ENCODE peak calls at places on chromosomes 5 and 9, in ten cellular contexts. One of them, this sample, is unnamed.

GRCh38 chr9:16532681-16533450 is 337.6 kb downstream of the BNC2 start:
- DNase-seq in activated CD4-positive, CD25-positive, alpha-beta regulatory T cell: no peak
- DNase-seq in HuH-7.5: no peak
- DNase-seq in kidney tubule cell: peak; percentile 67
- DNase-seq in NB4: peak; percentile 36
- DNase-seq in T-helper 2 cell: no peak
- DNase-seq in activated T-helper 1 cell treated with Interleukin-2 at 50 U/mL for 16 hours: no peak
- DNase-seq in stimulated activated CD8-positive, alpha-beta memory T cell treated with anti-CD3 and anti-CD28 coated beads, Interleukin-2, amount 100 ng/mL, for 1 hour: no peak
- DNase-seq in HL-60: no peak
- DNase-seq in Kasumi-1: no peak
- DNase-seq in this sample: no peak

GRCh38 chr5:132136906-132137305 is 63.3 kb downstream of the CSF2 start:
- DNase-seq in T-helper 2 cell: no peak
- DNase-seq in kidney tubule cell: no peak
- DNase-seq in NB4: no peak
- DNase-seq in HuH-7.5: no peak
- DNase-seq in activated CD4-positive, CD25-positive, alpha-beta regulatory T cell: no peak
- DNase-seq in activated T-helper 1 cell treated with Interleukin-2 at 50 U/mL for 16 hours: no peak
- DNase-seq in HL-60: no peak
- DNase-seq in stimulated activated CD8-positive, alpha-beta memory T cell treated with anti-CD3 and anti-CD28 coated beads, Interleukin-2, amount 100 ng/mL, for 1 hour: no peak
- DNase-seq in Kasumi-1: no peak
- DNase-seq in this sample: no peak

GRCh38 chr9:97938081-97938644 is at the start of gene HEMGN:
- DNase-seq in activated T-helper 1 cell treated with Interleukin-2 at 50 U/mL for 16 hours: no peak
- DNase-seq in NB4: no peak
- DNase-seq in kidney tubule cell: no peak
- DNase-seq in T-helper 2 cell: peak; percentile 22
- DNase-seq in activated CD4-positive, CD25-positive, alpha-beta regulatory T cell: no peak
- DNase-seq in HuH-7.5: no peak
- DNase-seq in stimulated activated CD8-positive, alpha-beta memory T cell treated with anti-CD3 and anti-CD28 coated beads, Interleukin-2, amount 100 ng/mL, for 1 hour: no peak
- DNase-seq in HL-60: no peak
- DNase-seq in Kasumi-1: peak; percentile 26
- DNase-seq in this sample: no peak

GRCh38 chr9:69442486-69442885 is 117.5 kb downstream of the ENTREP1 start:
- DNase-seq in activated CD4-positive, CD25-positive, alpha-beta regulatory T cell: no peak
- DNase-seq in HL-60: no peak
- DNase-seq in kidney tubule cell: peak; percentile 84
- DNase-seq in T-helper 2 cell: no peak
- DNase-seq in HuH-7.5: no peak
- DNase-seq in NB4: no peak
- DNase-seq in Kasumi-1: no peak
- DNase-seq in stimulated activated CD8-positive, alpha-beta memory T cell treated with anti-CD3 and anti-CD28 coated beads, Interleukin-2, amount 100 ng/mL, for 1 hour: no peak
- DNase-seq in activated T-helper 1 cell treated with Interleukin-2 at 50 U/mL for 16 hours: no peak
- DNase-seq in this sample: no peak

GRCh38 chr9:2676466-2676865 is 40.8 kb upstream of the KCNV2 start:
- DNase-seq in NB4: no peak
- DNase-seq in activated CD4-positive, CD25-positive, alpha-beta regulatory T cell: no peak
- DNase-seq in activated T-helper 1 cell treated with Interleukin-2 at 50 U/mL for 16 hours: no peak
- DNase-seq in stimulated activated CD8-positive, alpha-beta memory T cell treated with anti-CD3 and anti-CD28 coated beads, Interleukin-2, amount 100 ng/mL, for 1 hour: no peak
- DNase-seq in HuH-7.5: no peak
- DNase-seq in HL-60: no peak
- DNase-seq in T-helper 2 cell: no peak
- DNase-seq in kidney tubule cell: no peak
- DNase-seq in Kasumi-1: no peak
- DNase-seq in this sample: no peak

GRCh38 chr5:17400724-17401508 is 97.1 kb upstream of the TAF11L2 start:
- DNase-seq in Kasumi-1: peak; percentile 17
- DNase-seq in HuH-7.5: no peak
- DNase-seq in stimulated activated CD8-positive, alpha-beta memory T cell treated with anti-CD3 and anti-CD28 coated beads, Interleukin-2, amount 100 ng/mL, for 1 hour: no peak
- DNase-seq in HL-60: peak; percentile 88
- DNase-seq in NB4: peak; percentile 93
- DNase-seq in T-helper 2 cell: no peak
- DNase-seq in activated CD4-positive, CD25-positive, alpha-beta regulatory T cell: no peak
- DNase-seq in activated T-helper 1 cell treated with Interleukin-2 at 50 U/mL for 16 hours: no peak
- DNase-seq in kidney tubule cell: no peak
- DNase-seq in this sample: no peak

GRCh38 chr9:130239741-130240241 is 25.8 kb upstream of the HMCN2 start:
- DNase-seq in activated T-helper 1 cell treated with Interleukin-2 at 50 U/mL for 16 hours: no peak
- DNase-seq in NB4: no peak
- DNase-seq in stimulated activated CD8-positive, alpha-beta memory T cell treated with anti-CD3 and anti-CD28 coated beads, Interleukin-2, amount 100 ng/mL, for 1 hour: no peak
- DNase-seq in Kasumi-1: no peak
- DNase-seq in HuH-7.5: no peak
- DNase-seq in T-helper 2 cell: no peak
- DNase-seq in HL-60: no peak
- DNase-seq in kidney tubule cell: peak; percentile 89
- DNase-seq in activated CD4-positive, CD25-positive, alpha-beta regulatory T cell: no peak
- DNase-seq in this sample: no peak

GRCh38 chr9:114452219-114453169 is 52.8 kb downstream of the WHRN start:
- DNase-seq in kidney tubule cell: no peak
- DNase-seq in NB4: no peak
- DNase-seq in T-helper 2 cell: no peak
- DNase-seq in activated CD4-positive, CD25-positive, alpha-beta regulatory T cell: no peak
- DNase-seq in activated T-helper 1 cell treated with Interleukin-2 at 50 U/mL for 16 hours: no peak
- DNase-seq in HuH-7.5: no peak
- DNase-seq in Kasumi-1: no peak
- DNase-seq in HL-60: peak; percentile 18
- DNase-seq in stimulated activated CD8-positive, alpha-beta memory T cell treated with anti-CD3 and anti-CD28 coated beads, Interleukin-2, amount 100 ng/mL, for 1 hour: no peak
- DNase-seq in this sample: no peak

GRCh38 chr9:131838581-131839280 is 98.9 kb upstream of the RAPGEF1 start:
- DNase-seq in HuH-7.5: no peak
- DNase-seq in T-helper 2 cell: no peak
- DNase-seq in Kasumi-1: no peak
- DNase-seq in kidney tubule cell: no peak
- DNase-seq in stimulated activated CD8-positive, alpha-beta memory T cell treated with anti-CD3 and anti-CD28 coated beads, Interleukin-2, amount 100 ng/mL, for 1 hour: no peak
- DNase-seq in activated CD4-positive, CD25-positive, alpha-beta regulatory T cell: no peak
- DNase-seq in activated T-helper 1 cell treated with Interleukin-2 at 50 U/mL for 16 hours: no peak
- DNase-seq in HL-60: no peak
- DNase-seq in NB4: no peak
- DNase-seq in this sample: no peak

GRCh38 chr5:43039468-43040286 is 442 bp downstream of the ANXA2R start:
- DNase-seq in stimulated activated CD8-positive, alpha-beta memory T cell treated with anti-CD3 and anti-CD28 coated beads, Interleukin-2, amount 100 ng/mL, for 1 hour: peak; percentile 55
- DNase-seq in HuH-7.5: no peak
- DNase-seq in Kasumi-1: peak; percentile 81
- DNase-seq in HL-60: peak; percentile 85
- DNase-seq in activated T-helper 1 cell treated with Interleukin-2 at 50 U/mL for 16 hours: peak; percentile 56
- DNase-seq in activated CD4-positive, CD25-positive, alpha-beta regulatory T cell: peak; percentile 34
- DNase-seq in NB4: peak; percentile 87
- DNase-seq in T-helper 2 cell: peak; percentile 64
- DNase-seq in kidney tubule cell: peak; percentile 63
- DNase-seq in this sample: no peak

GRCh38 chr9:36470891-36471290 is 70.8 kb upstream of the RNF38 start:
- DNase-seq in HL-60: peak; percentile 12
- DNase-seq in kidney tubule cell: peak; percentile 79
- DNase-seq in activated CD4-positive, CD25-positive, alpha-beta regulatory T cell: no peak
- DNase-seq in Kasumi-1: peak; percentile 76
- DNase-seq in activated T-helper 1 cell treated with Interleukin-2 at 50 U/mL for 16 hours: peak; percentile 34
- DNase-seq in HuH-7.5: no peak
- DNase-seq in stimulated activated CD8-positive, alpha-beta memory T cell treated with anti-CD3 and anti-CD28 coated beads, Interleukin-2, amount 100 ng/mL, for 1 hour: peak; percentile 33
- DNase-seq in T-helper 2 cell: peak; percentile 44
- DNase-seq in NB4: peak; percentile 45
- DNase-seq in this sample: no peak

GRCh38 chr9:36218011-36218410 is 27.3 kb downstream of the CLTA start:
- DNase-seq in activated CD4-positive, CD25-positive, alpha-beta regulatory T cell: no peak
- DNase-seq in kidney tubule cell: no peak
- DNase-seq in NB4: no peak
- DNase-seq in HuH-7.5: no peak
- DNase-seq in HL-60: no peak
- DNase-seq in Kasumi-1: no peak
- DNase-seq in stimulated activated CD8-positive, alpha-beta memory T cell treated with anti-CD3 and anti-CD28 coated beads, Interleukin-2, amount 100 ng/mL, for 1 hour: no peak
- DNase-seq in activated T-helper 1 cell treated with Interleukin-2 at 50 U/mL for 16 hours: no peak
- DNase-seq in T-helper 2 cell: no peak
- DNase-seq in this sample: no peak

GRCh38 chr5:96876292-96876850 is at the start of gene ERAP2:
- DNase-seq in activated T-helper 1 cell treated with Interleukin-2 at 50 U/mL for 16 hours: no peak
- DNase-seq in stimulated activated CD8-positive, alpha-beta memory T cell treated with anti-CD3 and anti-CD28 coated beads, Interleukin-2, amount 100 ng/mL, for 1 hour: no peak
- DNase-seq in kidney tubule cell: peak; percentile 65
- DNase-seq in NB4: peak; percentile 68
- DNase-seq in HuH-7.5: no peak
- DNase-seq in activated CD4-positive, CD25-positive, alpha-beta regulatory T cell: no peak
- DNase-seq in HL-60: no peak
- DNase-seq in Kasumi-1: peak; percentile 69
- DNase-seq in T-helper 2 cell: no peak
- DNase-seq in this sample: no peak